ENCODE peak calls at places on chromosomes 6 and 20, in six cellular contexts. L is K562, J is HepG2, I is HL-60, G is H1, F is GM12878. Q is an unnamed sample.
A peak's percentile ranks its signal among the peaks of the same experiment; 100 is the strongest.

GRCh38 chr20:43843096-43843964 is 71.3 kb upstream of the TOX2 start:
- DNase-seq in L (no peak), J (no peak), G (no peak), I (no peak), F (no peak), Q (no peak)

GRCh38 chr6:12767016-12767415 is 50.4 kb downstream of the PHACTR1 start:
- DNase-seq in F (no peak), I (no peak), J (no peak), G (no peak), L (no peak), Q (no peak)

GRCh38 chr6:81696505-81696904 is 56.0 kb downstream of the TENT5A start:
- DNase-seq in F (no peak), I (no peak), G (no peak), J (peak; percentile 25), L (no peak), Q (no peak)

GRCh38 chr6:113402541-113402940 is 454.6 kb upstream of the MARCKS start:
- DNase-seq in G (no peak), I (no peak), J (no peak), F (no peak), L (no peak), Q (no peak)

GRCh38 chr6:77368660-77369313 is 94.5 kb downstream of the HTR1B start:
- DNase-seq in L (no peak), I (peak; percentile 57), J (no peak), F (no peak), G (peak; percentile 15), Q (no peak)

GRCh38 chr20:47740225-47741184 is 44.8 kb downstream of the SULF2 start:
- DNase-seq in L (peak; percentile 15), G (no peak), J (no peak), I (no peak), F (no peak), Q (no peak)

GRCh38 chr6:134516582-134516981 is 198.7 kb upstream of the SGK1 start:
- DNase-seq in I (no peak), L (no peak), F (no peak), G (no peak), J (no peak), Q (no peak)

GRCh38 chr20:29689411-29690225 is 1567.8 kb upstream of the DEFB115 start:
- DNase-seq in J (no peak), F (no peak), L (peak; percentile 73), G (no peak), I (no peak), Q (peak; percentile 82)

GRCh38 chr20:35387334-35387733 is 24.4 kb downstream of the UQCC1 start:
- DNase-seq in I (no peak), L (no peak), J (peak; percentile 77), F (no peak), G (no peak), Q (no peak)

GRCh38 chr6:129766959-129767728 is 57.2 kb upstream of the ARHGAP18 start:
- DNase-seq in G (no peak), I (peak; percentile 19), J (no peak), F (no peak), L (peak; percentile 71), Q (peak; percentile 25)

GRCh38 chr6:144480518-144480917 is 195.4 kb downstream of the UTRN start:
- DNase-seq in J (no peak), L (no peak), F (no peak), I (no peak), G (no peak), Q (no peak)

GRCh38 chr6:18302561-18303439 is 38.5 kb upstream of the DEK start:
- DNase-seq in L (peak; percentile 41), F (no peak), I (no peak), G (no peak), J (peak; percentile 48), Q (no peak)

GRCh38 chr6:18309046-18309445 is 44.7 kb upstream of the DEK start:
- DNase-seq in J (no peak), G (no peak), L (no peak), I (no peak), F (no peak), Q (no peak)

GRCh38 chr6:18307006-18307405 is 42.7 kb upstream of the DEK start:
- DNase-seq in L (no peak), J (no peak), F (no peak), I (no peak), G (no peak), Q (no peak)

GRCh38 chr6:18312368-18312767 is 48.0 kb upstream of the DEK start:
- DNase-seq in L (no peak), I (no peak), J (no peak), G (no peak), F (no peak), Q (no peak)

DNA sequence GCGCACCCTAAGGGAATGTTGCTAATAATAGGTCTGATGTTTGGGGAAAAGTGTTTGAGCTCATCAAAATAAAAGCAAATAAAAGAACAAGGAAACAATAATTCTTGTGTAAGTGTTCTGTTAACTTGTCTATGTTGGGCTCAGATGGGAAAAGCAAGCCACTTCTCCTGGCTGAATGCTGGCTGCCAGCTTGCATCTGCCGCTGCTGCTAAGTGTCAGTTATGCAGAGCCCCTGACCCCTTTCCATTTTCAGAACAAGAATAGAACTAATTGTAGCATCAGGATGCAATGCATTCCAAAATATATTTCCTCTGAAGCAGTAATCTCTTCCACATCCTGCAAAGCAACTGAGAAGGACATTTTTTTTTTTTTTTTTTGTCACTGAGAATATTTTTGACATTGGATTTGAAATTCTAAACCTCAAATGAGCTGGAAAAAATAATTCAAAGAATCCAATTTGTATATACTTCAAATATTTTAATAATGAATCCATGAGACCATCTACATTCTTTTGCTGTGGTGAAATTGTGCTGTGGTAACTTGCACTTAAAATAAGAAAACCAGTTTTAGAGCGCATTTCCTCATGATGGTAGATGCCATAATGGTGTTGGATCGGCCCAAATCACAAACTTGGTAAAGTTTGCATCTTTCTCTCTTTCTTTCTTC is 43.9 kb upstream of the DEK start:
- DNase-seq in G (no peak), L (no peak), F (no peak), J (no peak), I (no peak), Q (no peak)
- TF ChIP-seq GABPA in G (no peak), L (no peak), F (no peak), J (no peak), I (no peak), Q (no peak)

GRCh38 chr20:3696200-3696599 is 14.4 kb upstream of the ADAM33 start:
- DNase-seq in L (peak; percentile 23), F (no peak), G (no peak), I (no peak), J (no peak), Q (no peak)
- TF ChIP-seq GABPA in L (no peak), F (no peak), G (no peak), I (no peak), J (no peak), Q (no peak)

DNA sequence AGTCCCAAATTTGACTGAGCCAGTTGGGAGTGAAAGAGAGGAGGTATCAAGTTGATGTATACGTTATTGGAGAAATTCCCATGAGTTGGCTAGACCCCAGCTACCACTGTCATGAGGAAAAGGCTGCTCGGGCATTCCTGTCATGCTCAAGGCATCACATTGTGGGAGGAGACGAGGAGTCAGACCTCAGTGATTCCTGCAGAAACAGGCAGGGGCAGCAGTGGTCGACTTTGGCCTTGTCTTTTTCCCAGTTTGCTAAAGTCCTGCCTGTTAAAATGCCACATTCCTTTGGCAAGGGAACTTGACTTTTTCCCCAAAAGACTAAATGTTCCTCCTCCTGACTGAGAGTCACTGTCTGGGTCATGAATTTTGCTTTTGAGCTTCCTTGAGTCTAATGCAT is 295.5 kb upstream of the HS3ST5 start:
- DNase-seq in J (no peak), F (no peak), L (no peak), I (no peak), G (peak; percentile 34), Q (no peak)
- TF ChIP-seq GABPA in J (no peak), F (no peak), L (no peak), I (no peak), G (no peak), Q (no peak)

GRCh38 chr20:33131949-33132822 is 35.8 kb upstream of the BPIFA2 start:
- DNase-seq in G (no peak), J (no peak), F (no peak), L (no peak), I (no peak), Q (no peak)
- TF ChIP-seq GABPA in G (no peak), J (no peak), F (no peak), L (no peak), I (no peak), Q (no peak)

GRCh38 chr6:14472964-14473363 is 355.4 kb downstream of the CD83 start:
- DNase-seq in I (no peak), L (peak; percentile 65), J (no peak), F (no peak), G (no peak), Q (no peak)
- TF ChIP-seq GABPA in I (no peak), L (no peak), J (no peak), F (no peak), G (no peak), Q (no peak)

GRCh38 chr6:75612434-75612833 is 10.8 kb downstream of the SENP6 start:
- DNase-seq in G (no peak), J (no peak), F (no peak), L (no peak), I (no peak), Q (no peak)
- TF ChIP-seq GABPA in G (no peak), J (no peak), F (no peak), L (no peak), I (no peak), Q (no peak)

GRCh38 chr6:37625591-37626374 is 71.9 kb downstream of the MDGA1 start:
- DNase-seq in I (no peak), J (no peak), G (no peak), F (no peak), L (no peak), Q (no peak)

GRCh38 chr6:37630281-37630799 is 67.3 kb downstream of the MDGA1 start:
- DNase-seq in G (no peak), L (peak; percentile 66), I (no peak), F (no peak), J (peak; percentile 13), Q (no peak)

GRCh38 chr6:37631295-37631694 is 66.4 kb downstream of the MDGA1 start:
- DNase-seq in I (no peak), F (no peak), L (no peak), J (no peak), G (no peak), Q (no peak)

GRCh38 chr6:37626915-37627314 is 70.8 kb downstream of the MDGA1 start:
- DNase-seq in I (no peak), J (no peak), L (no peak), G (no peak), F (no peak), Q (no peak)

DNA sequence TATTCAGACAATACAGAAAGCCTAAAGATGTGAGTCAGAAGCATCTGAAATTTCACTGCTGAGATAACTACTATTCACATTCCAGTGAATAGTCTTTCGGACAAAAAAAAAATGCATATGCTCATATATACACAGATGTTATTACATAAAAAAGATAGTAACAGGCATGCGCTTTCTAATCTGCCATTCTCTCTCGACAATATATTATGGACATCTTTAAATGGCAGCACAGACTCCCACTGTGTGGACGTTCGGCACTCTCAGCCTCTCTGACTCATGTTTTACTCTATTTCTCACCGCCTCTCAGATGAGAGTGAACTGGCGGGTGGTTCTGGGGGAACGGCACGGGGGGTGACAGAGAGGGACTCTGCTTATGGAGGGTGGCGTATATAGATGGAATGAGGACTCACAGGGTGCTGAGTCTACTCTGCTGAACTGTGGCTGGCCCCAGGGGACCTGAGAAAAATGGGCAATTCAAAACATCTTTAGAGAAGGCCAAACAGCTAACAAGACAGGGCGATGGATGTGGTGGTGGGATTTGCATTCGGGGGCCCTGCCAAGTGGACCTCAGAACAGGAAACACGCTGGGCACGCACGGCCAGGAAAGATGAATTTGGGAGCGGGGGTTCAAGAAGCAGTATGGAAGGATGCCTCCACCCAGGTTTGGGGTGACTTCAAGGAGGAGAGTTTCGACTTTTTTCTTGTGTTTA is 68.9 kb downstream of the MDGA1 start:
- DNase-seq in G (no peak), L (no peak), I (no peak), J (no peak), F (no peak), Q (no peak)
- TF ChIP-seq GABPA in G (no peak), L (no peak), I (no peak), J (no peak), F (no peak), Q (no peak)

Q was measured in SK-N-SH.